ENCODE peak calls at places on chromosomes 1 and 21, in five cellular contexts. One of them, this sample, is unnamed.

GRCh38 chr1:15304708-15305326 is 57.8 kb downstream of the FHAD1 start:
- DNase-seq in cardiac fibroblast: peak
- DNase-seq in K562: peak
- DNase-seq in pancreas: peak
- DNase-seq in epithelial cell of esophagus: peak
- DNase-seq in this sample: no peak

GRCh38 chr1:22163137-22163536 is 20.2 kb upstream of the WNT4 start:
- DNase-seq in cardiac fibroblast: no peak
- DNase-seq in K562: peak
- DNase-seq in pancreas: no peak
- DNase-seq in epithelial cell of esophagus: no peak
- DNase-seq in this sample: no peak

GRCh38 chr1:177439301-177439700 is 268.5 kb downstream of the BRINP2 start:
- DNase-seq in cardiac fibroblast: no peak
- DNase-seq in K562: no peak
- DNase-seq in pancreas: no peak
- DNase-seq in epithelial cell of esophagus: peak
- DNase-seq in this sample: no peak

GRCh38 chr21:36132691-36133090 is 2.2 kb upstream of the CBR3 start:
- DNase-seq in cardiac fibroblast: no peak
- DNase-seq in K562: no peak
- DNase-seq in pancreas: no peak
- DNase-seq in epithelial cell of esophagus: no peak
- DNase-seq in this sample: no peak

GRCh38 chr1:8031176-8031785 is 5.2 kb upstream of the ERRFI1 start:
- DNase-seq in cardiac fibroblast: peak
- DNase-seq in K562: peak
- DNase-seq in pancreas: no peak
- DNase-seq in epithelial cell of esophagus: peak
- DNase-seq in this sample: no peak

GRCh38 chr1:201783572-201783971 is 45.4 kb upstream of the IPO9 start:
- DNase-seq in cardiac fibroblast: no peak
- DNase-seq in K562: peak
- DNase-seq in pancreas: no peak
- DNase-seq in epithelial cell of esophagus: no peak
- DNase-seq in this sample: no peak

GRCh38 chr1:205329719-205330118 is 8.2 kb upstream of the NUAK2 start:
- DNase-seq in cardiac fibroblast: no peak
- DNase-seq in K562: no peak
- DNase-seq in pancreas: no peak
- DNase-seq in epithelial cell of esophagus: no peak
- DNase-seq in this sample: no peak

GRCh38 chr21:26116456-26117011 is 54.0 kb downstream of the APP start:
- DNase-seq in cardiac fibroblast: peak
- DNase-seq in K562: no peak
- DNase-seq in pancreas: peak
- DNase-seq in epithelial cell of esophagus: no peak
- DNase-seq in this sample: no peak

GRCh38 chr1:74161494-74161893 is 36.5 kb downstream of the LRRIQ3 start:
- DNase-seq in cardiac fibroblast: no peak
- DNase-seq in K562: no peak
- DNase-seq in pancreas: no peak
- DNase-seq in epithelial cell of esophagus: peak
- DNase-seq in this sample: no peak

GRCh38 chr1:103180660-103181059 is 72.3 kb upstream of the COL11A1 start:
- DNase-seq in cardiac fibroblast: peak
- DNase-seq in K562: no peak
- DNase-seq in pancreas: no peak
- DNase-seq in epithelial cell of esophagus: peak
- DNase-seq in this sample: no peak

GRCh38 chr1:37032660-37033354 is 1.5 kb downstream of the GRIK3 start:
- DNase-seq in cardiac fibroblast: no peak
- DNase-seq in K562: no peak
- DNase-seq in pancreas: no peak
- DNase-seq in epithelial cell of esophagus: no peak
- DNase-seq in this sample: no peak

GRCh38 chr1:24501371-24502167 is 1.1 kb upstream of the RCAN3 start:
- DNase-seq in cardiac fibroblast: no peak
- DNase-seq in K562: peak
- DNase-seq in pancreas: peak
- DNase-seq in epithelial cell of esophagus: peak
- DNase-seq in this sample: no peak

DNA sequence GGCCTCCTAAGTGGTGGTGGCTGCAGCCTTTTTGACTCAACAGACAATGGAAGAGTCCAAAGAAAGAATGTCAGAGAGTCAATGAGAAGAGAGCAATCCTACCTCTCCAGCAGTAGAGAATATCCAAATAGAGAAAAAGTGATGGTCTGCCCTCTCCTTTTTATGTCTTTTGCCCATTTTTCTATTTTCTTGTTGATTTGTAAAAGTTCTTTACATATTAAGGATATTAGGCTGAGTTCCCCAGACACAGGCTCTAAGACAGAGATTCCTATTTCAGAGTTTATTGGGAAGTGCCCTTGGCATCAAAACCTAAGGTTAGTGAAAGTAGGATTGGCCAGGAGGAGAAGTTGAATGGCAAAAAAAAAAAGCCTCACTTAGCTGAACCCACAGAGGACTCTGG is 20.3 kb upstream of the SLC30A1 start:
- DNase-seq in cardiac fibroblast: no peak
- DNase-seq in K562: no peak
- DNase-seq in pancreas: no peak
- DNase-seq in epithelial cell of esophagus: no peak
- DNase-seq in this sample: no peak
- TF ChIP-seq CTCF in cardiac fibroblast: no peak
- TF ChIP-seq CTCF in K562: no peak
- TF ChIP-seq CTCF in pancreas: no peak
- TF ChIP-seq CTCF in epithelial cell of esophagus: no peak
- TF ChIP-seq CTCF in this sample: no peak

DNA sequence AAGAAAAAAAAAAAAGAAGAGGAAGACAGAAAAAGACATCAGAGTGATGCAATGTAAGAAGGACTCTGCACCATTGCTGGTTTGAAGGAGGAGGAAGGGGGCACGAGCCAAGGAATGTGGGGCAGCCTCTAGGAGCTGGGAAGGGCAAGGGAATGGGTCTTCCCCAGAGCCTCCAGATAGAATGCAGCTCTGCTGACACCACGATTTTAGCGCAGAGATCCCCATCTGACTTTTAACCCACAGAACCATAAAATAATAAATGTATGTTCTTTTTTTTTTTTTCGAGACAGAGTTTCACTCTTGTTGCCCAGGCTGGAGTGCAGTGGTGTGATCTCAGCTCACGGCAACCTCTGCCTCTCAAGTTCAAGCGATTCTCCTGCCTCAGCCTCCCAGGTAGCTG is 33.8 kb upstream of the LAMC2 start:
- DNase-seq in cardiac fibroblast: no peak
- DNase-seq in K562: no peak
- DNase-seq in pancreas: no peak
- DNase-seq in epithelial cell of esophagus: no peak
- DNase-seq in this sample: no peak
- TF ChIP-seq CTCF in cardiac fibroblast: no peak
- TF ChIP-seq CTCF in K562: no peak
- TF ChIP-seq CTCF in pancreas: no peak
- TF ChIP-seq CTCF in epithelial cell of esophagus: no peak
- TF ChIP-seq CTCF in this sample: no peak

GRCh38 chr21:41768371-41769042 is 1.7 kb upstream of the RIPK4 start:
- DNase-seq in cardiac fibroblast: peak
- DNase-seq in K562: no peak
- DNase-seq in pancreas: peak
- DNase-seq in epithelial cell of esophagus: peak
- DNase-seq in this sample: no peak
- TF ChIP-seq CTCF in cardiac fibroblast: peak
- TF ChIP-seq CTCF in K562: no peak
- TF ChIP-seq CTCF in pancreas: no peak
- TF ChIP-seq CTCF in epithelial cell of esophagus: peak
- TF ChIP-seq CTCF in this sample: peak

GRCh38 chr1:150235436-150235851 is 468 bp downstream of the ANP32E start:
- DNase-seq in cardiac fibroblast: no peak
- DNase-seq in K562: peak
- DNase-seq in pancreas: no peak
- DNase-seq in epithelial cell of esophagus: peak
- DNase-seq in this sample: peak

GRCh38 chr1:150234647-150235435 is 1.1 kb downstream of the ANP32E start:
- DNase-seq in cardiac fibroblast: peak
- DNase-seq in K562: peak
- DNase-seq in pancreas: peak
- DNase-seq in epithelial cell of esophagus: peak
- DNase-seq in this sample: peak

GRCh38 chr1:150237746-150238145 is 1.8 kb upstream of the ANP32E start:
- DNase-seq in cardiac fibroblast: no peak
- DNase-seq in K562: no peak
- DNase-seq in pancreas: no peak
- DNase-seq in epithelial cell of esophagus: no peak
- DNase-seq in this sample: peak

GRCh38 chr1:150235852-150236613 is at the start of gene ANP32E:
- DNase-seq in cardiac fibroblast: peak
- DNase-seq in K562: peak
- DNase-seq in pancreas: peak
- DNase-seq in epithelial cell of esophagus: peak
- DNase-seq in this sample: peak

GRCh38 chr1:150236614-150236934 is 662 bp upstream of the ANP32E start:
- DNase-seq in cardiac fibroblast: no peak
- DNase-seq in K562: peak
- DNase-seq in pancreas: no peak
- DNase-seq in epithelial cell of esophagus: no peak
- DNase-seq in this sample: no peak
- TF ChIP-seq CTCF in cardiac fibroblast: no peak
- TF ChIP-seq CTCF in K562: peak
- TF ChIP-seq CTCF in pancreas: no peak
- TF ChIP-seq CTCF in epithelial cell of esophagus: no peak
- TF ChIP-seq CTCF in this sample: peak

DNA sequence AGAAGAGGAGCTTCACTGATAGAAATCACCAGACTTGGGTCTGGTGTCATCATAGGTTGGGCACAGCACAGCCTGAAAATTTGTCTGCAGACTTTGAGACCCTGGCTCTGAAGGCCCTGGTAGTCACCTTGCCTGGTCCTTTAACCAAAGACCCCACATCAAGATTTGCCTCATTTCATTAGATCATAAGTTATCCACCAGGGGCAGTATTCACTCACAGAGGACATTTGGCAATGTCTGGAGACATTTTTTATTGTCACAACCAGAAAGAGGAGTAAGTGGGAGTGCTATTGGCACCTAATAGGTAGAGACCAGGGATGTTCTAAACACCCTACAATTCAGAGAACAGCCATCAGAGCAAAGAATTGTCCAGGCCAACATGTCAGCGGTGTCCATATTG is 22.1 kb upstream of the PAX7 start:
- DNase-seq in cardiac fibroblast: no peak
- DNase-seq in K562: no peak
- DNase-seq in pancreas: no peak
- DNase-seq in epithelial cell of esophagus: no peak
- DNase-seq in this sample: no peak
- TF ChIP-seq CTCF in cardiac fibroblast: no peak
- TF ChIP-seq CTCF in K562: peak
- TF ChIP-seq CTCF in pancreas: no peak
- TF ChIP-seq CTCF in epithelial cell of esophagus: peak
- TF ChIP-seq CTCF in this sample: peak